ENCODE peak calls at places on chromosomes 11 and 22, in seven cellular contexts. H is transverse colon; I is CD4-positive, alpha-beta memory T cell; L is adrenal gland; N is mesenchymal stem cell; E is endothelial cell of umbilical vein; Z is stomach. T is an unnamed sample. For H3K4me1, the result is how much of the 10 kb centered on the place peaks cover.

GRCh38 chr11:38169286-38169685 is 1571.2 kb upstream of the RAG2 start:
- DNase-seq in L (no peak), Z (no peak), N (peak), E (peak), I (no peak), H (no peak), T (no peak)

GRCh38 chr22:33272866-33273265 is 214.7 kb upstream of the SYN3 start:
- DNase-seq in N (no peak), I (no peak), H (no peak), Z (no peak), E (no peak), L (no peak), T (no peak)

GRCh38 chr11:78688460-78688859 is 113.8 kb upstream of the NARS2 start:
- DNase-seq in Z (no peak), L (no peak), H (no peak), N (no peak), E (no peak), I (no peak), T (no peak)

GRCh38 chr11:67344264-67344663 is 9.1 kb downstream of the POLD4 start:
- DNase-seq in N (no peak), I (no peak), E (no peak), H (no peak), L (no peak), Z (no peak), T (no peak)

GRCh38 chr11:106276859-106277436 is 199.5 kb downstream of the AASDHPPT start:
- DNase-seq in I (no peak), H (no peak), E (no peak), N (no peak), Z (no peak), L (no peak), T (no peak)

GRCh38 chr22:48379371-48379770 is 1448.3 kb downstream of the BRD1 start:
- DNase-seq in H (no peak), Z (peak), N (no peak), E (no peak), L (no peak), I (no peak), T (no peak)

GRCh38 chr22:26700462-26700861 is 43.1 kb downstream of the MIAT start:
- DNase-seq in E (no peak), H (no peak), Z (no peak), L (no peak), N (no peak), I (no peak), T (no peak)

GRCh38 chr22:39567135-39567946 is 3.2 kb upstream of the CACNA1I start:
- DNase-seq in I (peak), E (no peak), H (peak), Z (no peak), L (no peak), N (no peak), T (no peak)

GRCh38 chr11:45960387-45961110 is 38.1 kb downstream of the LARGE2 start:
- DNase-seq in Z (no peak), L (no peak), E (no peak), N (no peak), I (no peak), H (no peak), T (no peak)

GRCh38 chr11:134498326-134499139 is 86.5 kb upstream of the B3GAT1 start:
- DNase-seq in E (no peak), I (no peak), H (no peak), Z (peak), L (no peak), N (no peak), T (no peak)

GRCh38 chr11:68929135-68929534 is 25.4 kb downstream of the IGHMBP2 start:
- DNase-seq in H (no peak), N (no peak), Z (no peak), L (no peak), E (no peak), I (no peak), T (no peak)

GRCh38 chr22:43957871-43958270 is 2.6 kb downstream of the SAMM50 start:
- DNase-seq in Z (no peak), L (peak), N (peak), E (no peak), H (no peak), I (no peak), T (no peak)

GRCh38 chr11:95531116-95531515 is 258.5 kb downstream of the FAM76B start:
- DNase-seq in E (no peak), L (no peak), I (no peak), Z (no peak), H (no peak), N (peak), T (no peak)

GRCh38 chr11:110857885-110858555 is 145.8 kb upstream of the ARHGAP20 start:
- DNase-seq in Z (peak), H (peak), E (peak), L (peak), I (no peak), N (no peak), T (no peak)

GRCh38 chr11:19905280-19905853 is 192.7 kb downstream of the NAV2 start:
- DNase-seq in H (no peak), L (no peak), I (no peak), E (peak), N (peak), Z (no peak), T (peak)

GRCh38 chr11:2914475-2915195 is 14.6 kb downstream of the PHLDA2 start:
- DNase-seq in I (no peak), E (no peak), L (no peak), H (no peak), Z (peak), N (no peak), T (no peak)

GRCh38 chr11:61799665-61800284 is 7.1 kb downstream of the FEN1 start:
- DNase-seq in L (no peak), Z (no peak), E (no peak), H (no peak), I (no peak), N (no peak), T (no peak)

GRCh38 chr11:124861670-124862069 is 3.6 kb upstream of the ROBO3 start:
- DNase-seq in Z (no peak), N (no peak), E (no peak), H (no peak), I (no peak), L (no peak), T (no peak)

GRCh38 chr11:92693146-92693545 is 276.3 kb upstream of the MTNR1B start:
- DNase-seq in H (no peak), N (no peak), I (no peak), Z (no peak), L (no peak), E (no peak), T (no peak)

GRCh38 chr22:50548046-50548912 is 2.6 kb downstream of the KLHDC7B start:
- DNase-seq in L (no peak), N (no peak), H (peak), I (peak), Z (no peak), E (no peak), T (no peak)

GRCh38 chr11:131688056-131688693 is 317.8 kb downstream of the NTM start:
- DNase-seq in L (no peak), I (no peak), H (peak), N (peak), E (peak), Z (peak), T (peak)

GRCh38 chr22:39243443-39244072 is 1.2 kb downstream of the PDGFB start:
- DNase-seq in I (no peak), E (no peak), Z (no peak), H (no peak), L (no peak), N (peak), T (no peak)

GRCh38 chr11:134331565-134332188 is at the start of gene GLB1L2:
- DNase-seq in H (peak), L (peak), Z (peak), E (peak), N (peak), I (peak), T (no peak)

GRCh38 chr11:116653206-116653605 is 119.6 kb downstream of the BUD13 start:
- DNase-seq in E (no peak), Z (no peak), L (no peak), H (no peak), N (no peak), I (no peak), T (no peak)

GRCh38 chr22:48972979-48973693 is 854.5 kb downstream of the BRD1 start:
- DNase-seq in N (no peak), E (no peak), L (no peak), Z (no peak), I (no peak), H (no peak), T (no peak)

GRCh38 chr11:122246885-122247284 is 130.9 kb upstream of the BLID start:
- DNase-seq in E (no peak), H (no peak), I (no peak), N (no peak), Z (no peak), L (no peak), T (no peak)

GRCh38 chr11:10511046-10511711 is 29.8 kb downstream of the RNF141 start:
- DNase-seq in L (no peak), Z (no peak), I (no peak), H (no peak), E (no peak), N (no peak), T (no peak)

GRCh38 chr22:29225422-29226090 is 19.9 kb downstream of the EMID1 start:
- DNase-seq in Z (no peak), N (peak), L (peak), H (peak), E (peak), I (no peak), T (peak)

GRCh38 chr11:93216511-93217121 is 18.8 kb upstream of the SLC36A4 start:
- DNase-seq in I (no peak), L (no peak), N (no peak), Z (peak), H (no peak), E (no peak), T (no peak)

GRCh38 chr22:26781062-26781461 is 123.7 kb downstream of the MIAT start:
- DNase-seq in I (no peak), H (no peak), N (no peak), E (no peak), Z (no peak), L (no peak), T (no peak)

GRCh38 chr22:36493690-36494110 is 12.3 kb upstream of the TXN2 start:
- DNase-seq in E (no peak), H (peak), I (no peak), N (no peak), Z (no peak), L (peak), T (no peak)

GRCh38 chr11:8584096-8584495 is 9.9 kb downstream of the STK33 start:
- DNase-seq in N (no peak), L (no peak), E (no peak), Z (no peak), H (no peak), I (no peak), T (no peak)

GRCh38 chr11:18699848-18700261 is 1.3 kb downstream of the TMEM86A start:
- DNase-seq in H (no peak), E (no peak), Z (no peak), N (no peak), I (no peak), L (peak), T (peak)

GRCh38 chr11:66493124-66493523 is 12.9 kb downstream of the DPP3 start:
- DNase-seq in Z (no peak), L (no peak), H (no peak), E (no peak), I (no peak), N (no peak), T (no peak)

GRCh38 chr22:21730535-21731308 is 4.9 kb downstream of the YPEL1 start:
- DNase-seq in Z (no peak), L (no peak), N (no peak), H (no peak), E (no peak), I (no peak), T (no peak)
- H3K27ac ChIP-seq in Z (no peak), L (no peak), N (no peak), H (no peak), E (no peak), I (no peak), T (no peak)

GRCh38 chr11:114260077-114260476 is 36.1 kb upstream of the NNMT start:
- DNase-seq in Z (no peak), E (no peak), N (no peak), I (no peak), H (no peak), L (no peak), T (no peak)
- H3K4me1 ChIP-seq in Z (half or more), E (under half), N (under half), I (under half), H (under half), L (under half), T (under half)

GRCh38 chr22:42338502-42338901 is 68.0 kb upstream of the TCF20 start:
- DNase-seq in N (no peak), E (no peak), Z (no peak), H (peak), L (no peak), I (no peak), T (no peak)
- H3K27ac ChIP-seq in N (no peak), E (no peak), Z (no peak), H (no peak), L (no peak), I (no peak), T (no peak)

GRCh38 chr22:47094861-47095330 is 332.4 kb downstream of the TBC1D22A start:
- DNase-seq in E (no peak), N (no peak), Z (no peak), I (no peak), H (no peak), L (peak), T (no peak)

GRCh38 chr22:47098121-47098520 is 335.7 kb downstream of the TBC1D22A start:
- DNase-seq in Z (no peak), N (no peak), H (no peak), I (no peak), E (no peak), L (no peak), T (no peak)

GRCh38 chr22:47092896-47093311 is 330.5 kb downstream of the TBC1D22A start:
- DNase-seq in I (no peak), H (no peak), L (no peak), Z (no peak), N (peak), E (no peak), T (no peak)

GRCh38 chr22:47093720-47094119 is 331.3 kb downstream of the TBC1D22A start:
- DNase-seq in I (no peak), L (no peak), E (no peak), Z (no peak), N (no peak), H (no peak), T (no peak)

GRCh38 chr22:47095395-47096122 is 333.1 kb downstream of the TBC1D22A start:
- DNase-seq in L (no peak), H (no peak), N (no peak), Z (no peak), I (no peak), E (no peak), T (no peak)
- H3K4me1 ChIP-seq in L (under half), H (under half), N (under half), Z (under half), I (under half), E (under half), T (under half)

GRCh38 chr22:23353004-23353403 is 172.7 kb downstream of the BCR start:
- DNase-seq in Z (no peak), L (no peak), N (no peak), E (no peak), H (no peak), I (no peak), T (no peak)

GRCh38 chr22:23356094-23356493 is 175.8 kb downstream of the BCR start:
- DNase-seq in Z (no peak), L (no peak), I (no peak), E (no peak), H (no peak), N (no peak), T (no peak)

GRCh38 chr22:23359583-23360123 is 179.3 kb downstream of the BCR start:
- DNase-seq in Z (no peak), I (no peak), H (no peak), L (no peak), E (no peak), N (no peak), T (no peak)

GRCh38 chr22:23353696-23354095 is 173.4 kb downstream of the BCR start:
- DNase-seq in I (no peak), N (no peak), Z (no peak), L (no peak), H (no peak), E (no peak), T (no peak)

GRCh38 chr22:23357028-23357427 is 176.7 kb downstream of the BCR start:
- DNase-seq in H (no peak), L (no peak), N (no peak), Z (no peak), I (no peak), E (no peak), T (no peak)
- H3K27ac ChIP-seq in H (no peak), L (no peak), N (no peak), Z (no peak), I (no peak), E (no peak), T (no peak)

GRCh38 chr11:75190652-75191329 is 39.9 kb downstream of the SLCO2B1 start:
- DNase-seq in H (no peak), L (no peak), I (no peak), N (no peak), E (no peak), Z (no peak), T (no peak)
- H3K4me1 ChIP-seq in H (under half), L (under half), I (under half), N (under half), E (under half), Z (under half), T (under half)

DNA sequence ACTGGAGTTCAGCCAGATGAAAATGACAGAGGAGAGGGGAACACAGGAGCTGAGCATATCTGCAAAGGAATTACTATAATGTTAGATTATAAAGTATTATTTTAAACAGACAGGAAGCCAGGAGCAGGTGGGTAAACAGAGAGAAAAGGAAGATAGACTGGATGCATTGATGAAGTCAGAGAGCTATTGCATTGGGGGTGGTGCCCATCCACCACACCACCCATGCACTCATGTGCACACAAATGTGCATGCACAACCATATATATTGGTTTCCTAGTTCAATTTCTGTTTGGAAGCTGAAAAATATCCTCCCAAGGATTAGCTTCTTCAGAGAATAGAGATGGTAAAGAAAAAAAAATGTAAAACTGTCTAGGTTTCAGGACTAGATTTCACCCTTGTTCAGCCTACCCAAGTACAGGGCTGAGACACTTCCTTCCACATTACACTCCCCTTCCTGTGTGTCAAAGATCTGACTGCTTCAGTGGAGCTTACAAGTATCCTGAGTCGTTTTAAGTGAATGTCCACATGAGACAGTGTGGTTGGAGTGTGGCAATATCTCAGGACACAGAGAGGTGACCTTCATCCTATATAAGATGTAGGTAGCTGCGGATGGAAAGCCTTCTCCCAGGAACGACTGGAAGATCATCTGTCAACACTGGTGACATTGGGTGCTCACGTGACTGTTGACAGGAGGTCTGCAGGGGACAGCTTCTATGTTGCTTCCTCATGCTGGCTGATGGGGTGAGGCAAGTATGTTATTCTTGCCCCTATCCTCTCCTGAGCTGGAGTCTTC is 12.2 kb upstream of the SMPD1 start:
- DNase-seq in H (no peak), E (peak), I (no peak), L (no peak), N (peak), Z (no peak), T (no peak)
- H3K27ac ChIP-seq in H (no peak), E (peak), I (no peak), L (no peak), N (no peak), Z (no peak), T (no peak)

T was measured in SJCRH30.